ENCODE peak calls at places on chromosomes 6 and 20, in five cellular contexts. C, V, D, Q and H are unnamed samples.

GRCh38 chr6:166156942-166157341 is 10.7 kb downstream of the TBXT start:
- DNase-seq in C (no peak), V (peak; percentile 6), D (no peak), Q (no peak), H (no peak)

GRCh38 chr20:12098411-12098810 is 180.7 kb downstream of the BTBD3 start:
- DNase-seq in C (no peak), V (no peak), D (no peak), Q (no peak), H (no peak)

GRCh38 chr6:145138469-145139185 is 596.7 kb downstream of the EPM2A start:
- DNase-seq in C (no peak), V (no peak), D (no peak), Q (no peak), H (no peak)

GRCh38 chr20:4791121-4791520 is 69.4 kb downstream of the PRND start:
- DNase-seq in C (no peak), V (no peak), D (no peak), Q (no peak), H (no peak)

GRCh38 chr6:152380993-152381898 is 255.9 kb downstream of the SYNE1 start:
- DNase-seq in C (no peak), V (peak; percentile 91), D (no peak), Q (peak; percentile 39), H (no peak)

GRCh38 chr20:2519115-2519815 is 10.6 kb upstream of the ZNF343 start:
- DNase-seq in C (no peak), V (no peak), D (no peak), Q (no peak), H (no peak)

GRCh38 chr6:99822741-99823512 is 171.1 kb downstream of the MCHR2 start:
- DNase-seq in C (peak; percentile 46), V (peak; percentile 64), D (no peak), Q (peak; percentile 51), H (no peak)

GRCh38 chr6:152299336-152299735 is 337.8 kb downstream of the SYNE1 start:
- DNase-seq in C (no peak), V (no peak), D (no peak), Q (no peak), H (no peak)

GRCh38 chr6:107488875-107489635 is 862 bp upstream of the SOBP start:
- DNase-seq in C (peak; percentile 25), V (peak; percentile 44), D (no peak), Q (peak; percentile 82), H (no peak)

GRCh38 chr20:14881518-14881917 is 544.1 kb upstream of the FLRT3 start:
- DNase-seq in C (no peak), V (no peak), D (no peak), Q (no peak), H (no peak)

GRCh38 chr6:47187108-47187507 is 122.6 kb downstream of the TNFRSF21 start:
- DNase-seq in C (no peak), V (no peak), D (no peak), Q (no peak), H (no peak)

GRCh38 chr6:6626227-6626626 is 37.7 kb downstream of the LY86 start:
- DNase-seq in C (no peak), V (no peak), D (no peak), Q (no peak), H (no peak)

GRCh38 chr20:37276494-37277252 is 12.8 kb upstream of the MANBAL start:
- DNase-seq in C (no peak), V (peak; percentile 49), D (no peak), Q (peak; percentile 63), H (no peak)

GRCh38 chr20:11726021-11726420 is 191.7 kb upstream of the BTBD3 start:
- DNase-seq in C (no peak), V (no peak), D (no peak), Q (no peak), H (no peak)

GRCh38 chr6:108546079-108547049 is 14.4 kb upstream of the FOXO3 start:
- DNase-seq in C (no peak), V (no peak), D (no peak), Q (no peak), H (no peak)

GRCh38 chr6:159461266-159461665 is 231.8 kb downstream of the SOD2 start:
- DNase-seq in C (no peak), V (no peak), D (no peak), Q (no peak), H (no peak)

GRCh38 chr6:111210074-111210729 is 122.9 kb downstream of the SLC16A10 start:
- DNase-seq in C (peak; percentile 44), V (peak; percentile 60), D (peak; percentile 30), Q (peak; percentile 61), H (peak; percentile 49)

GRCh38 chr6:131631625-131632284 is 3.7 kb upstream of the MED23 start:
- DNase-seq in C (no peak), V (peak; percentile 46), D (no peak), Q (no peak), H (no peak)

GRCh38 chr6:33156964-33157363 is 35.3 kb downstream of the COL11A2 start:
- DNase-seq in C (no peak), V (peak; percentile 31), D (no peak), Q (no peak), H (no peak)

GRCh38 chr6:133502451-133503259 is 261.5 kb downstream of the EYA4 start:
- DNase-seq in C (no peak), V (no peak), D (no peak), Q (no peak), H (no peak)

GRCh38 chr6:17015144-17015543 is 86.7 kb upstream of the STMND1 start:
- DNase-seq in C (no peak), V (no peak), D (peak; percentile 13), Q (no peak), H (no peak)

GRCh38 chr20:24949756-24950127 is 673 bp downstream of the CST7 start:
- DNase-seq in C (peak; percentile 18), V (no peak), D (no peak), Q (no peak), H (peak; percentile 37)

GRCh38 chr6:3915076-3915791 is 66.1 kb downstream of the FAM50B start:
- DNase-seq in C (no peak), V (no peak), D (peak; percentile 24), Q (no peak), H (peak; percentile 19)

GRCh38 chr6:38349795-38350194 is 289.9 kb downstream of the BTBD9 start:
- DNase-seq in C (no peak), V (no peak), D (no peak), Q (no peak), H (no peak)

GRCh38 chr6:74979065-74979766 is 226.6 kb downstream of the COL12A1 start:
- DNase-seq in C (no peak), V (no peak), D (no peak), Q (no peak), H (no peak)

GRCh38 chr6:152063170-152063921 is 255.9 kb downstream of the ESR1 start:
- DNase-seq in C (no peak), V (peak; percentile 23), D (no peak), Q (no peak), H (no peak)

GRCh38 chr6:154448448-154449096 is 61.9 kb downstream of the CNKSR3 start:
- DNase-seq in C (no peak), V (no peak), D (no peak), Q (peak; percentile 78), H (no peak)

GRCh38 chr6:108556864-108557493 is 3.7 kb upstream of the FOXO3 start:
- DNase-seq in C (no peak), V (no peak), D (no peak), Q (no peak), H (no peak)

GRCh38 chr20:24745617-24746350 is 203.3 kb upstream of the CST7 start:
- DNase-seq in C (no peak), V (no peak), D (no peak), Q (no peak), H (no peak)

GRCh38 chr6:137370871-137371633 is 123.1 kb downstream of the OLIG3 start:
- DNase-seq in C (no peak), V (peak; percentile 47), D (peak; percentile 34), Q (no peak), H (no peak)

GRCh38 chr20:2116170-2116940 is 14.7 kb downstream of the STK35 start:
- DNase-seq in C (no peak), V (no peak), D (no peak), Q (no peak), H (no peak)

GRCh38 chr6:26097268-26097875 is 10.1 kb downstream of the HFE start:
- DNase-seq in C (peak; percentile 67), V (peak; percentile 75), D (no peak), Q (peak; percentile 65), H (no peak)

GRCh38 chr6:39189915-39190544 is 39.2 kb downstream of the KCNK5 start:
- DNase-seq in C (peak; percentile 68), V (peak; percentile 40), D (no peak), Q (peak; percentile 69), H (peak; percentile 79)

GRCh38 chr6:129490551-129491245 is 219.3 kb downstream of the ARHGAP18 start:
- DNase-seq in C (peak; percentile 70), V (peak; percentile 43), D (peak; percentile 68), Q (no peak), H (no peak)

GRCh38 chr6:62479722-62480121 is 193.7 kb upstream of the KHDRBS2 start:
- DNase-seq in C (no peak), V (no peak), D (no peak), Q (no peak), H (no peak)

GRCh38 chr6:99520855-99521556 is 5.8 kb upstream of the USP45 start:
- DNase-seq in C (peak; percentile 87), V (peak; percentile 74), D (no peak), Q (peak; percentile 88), H (peak; percentile 88)

GRCh38 chr6:109767961-109768360 is 76.9 kb downstream of the FIG4 start:
- DNase-seq in C (no peak), V (no peak), D (no peak), Q (no peak), H (no peak)

GRCh38 chr6:157169186-157169585 is 154.1 kb downstream of the TMEM242 start:
- DNase-seq in C (no peak), V (no peak), D (no peak), Q (no peak), H (no peak)
- H3K4me3 ChIP-seq in C (no peak overlapping the region), V (no peak overlapping the region), D (no peak overlapping the region), Q (no peak overlapping the region), H (no peak overlapping the region)

GRCh38 chr20:19408971-19409370 is 196.5 kb downstream of the SLC24A3 start:
- DNase-seq in C (no peak), V (no peak), D (no peak), Q (no peak), H (no peak)
- TF ChIP-seq TAF1 in C (no peak), V (no peak), D (no peak), Q (no peak), H (no peak)

DNA sequence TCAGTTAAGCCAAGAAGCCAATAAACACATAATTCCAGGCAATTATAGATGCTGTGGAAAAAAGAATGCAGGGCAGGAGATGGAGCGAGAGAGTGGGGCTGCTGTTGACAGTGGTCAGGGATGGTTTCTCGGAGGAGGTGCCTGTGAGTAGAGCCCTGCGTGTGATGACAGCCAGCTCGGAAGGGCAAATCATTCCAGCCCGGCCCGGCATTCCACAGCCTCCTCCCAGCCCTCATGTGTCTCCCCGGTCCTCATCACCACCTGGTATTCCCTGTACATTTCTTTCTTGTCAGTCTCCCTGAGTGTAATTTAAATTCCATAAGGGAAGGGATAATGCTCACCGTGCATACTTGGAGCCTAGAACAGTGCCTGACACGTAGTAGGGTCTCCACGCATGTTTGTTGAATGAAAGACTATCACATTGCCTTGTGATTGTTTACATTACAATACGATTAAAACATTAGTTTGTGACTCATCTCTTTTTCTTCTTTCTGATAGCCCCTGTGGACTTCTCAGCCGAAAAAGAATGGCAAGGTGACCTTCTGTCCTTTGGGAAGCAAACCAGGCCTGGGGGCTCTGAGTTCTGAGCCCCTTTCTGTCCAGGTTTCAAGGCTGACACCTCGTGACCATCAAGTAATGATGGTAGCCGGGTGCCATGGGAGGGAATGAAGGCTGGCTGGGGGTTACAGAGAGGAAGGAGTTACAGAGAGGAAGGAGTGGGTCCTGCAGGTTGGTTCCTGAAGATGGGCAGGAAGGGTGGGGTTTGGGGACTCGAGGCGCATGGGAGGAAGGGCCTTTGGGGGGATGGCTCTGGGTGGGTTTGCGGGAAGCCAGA is 379.5 kb upstream of the SULF2 start:
- DNase-seq in C (no peak), V (no peak), D (no peak), Q (no peak), H (no peak)
- H3K4me3 ChIP-seq in C (no peak overlapping the region), V (no peak overlapping the region), D (no peak overlapping the region), Q (no peak overlapping the region), H (no peak overlapping the region)

GRCh38 chr20:62296724-62297448 is 5.9 kb upstream of the ADRM1 start:
- DNase-seq in C (no peak), V (no peak), D (no peak), Q (no peak), H (no peak)
- TF ChIP-seq TAF1 in C (no peak), V (no peak), D (no peak), Q (no peak), H (no peak)